ENCODE peak calls at places on chromosomes 16 and 17, in eight cellular contexts. G, D, B, J, S, A, R and I are unnamed samples.

GRCh38 chr17:72456026-72456569 is 335.3 kb downstream of the SOX9 start:
- DNase-seq in G (no peak), D (no peak), B (no peak), J (no peak), S (no peak), A (no peak), R (peak), I (no peak)

GRCh38 chr16:86449377-86450095 is 60.8 kb upstream of the FOXF1 start:
- DNase-seq in G (no peak), D (no peak), B (no peak), J (no peak), S (no peak), A (no peak), R (no peak), I (no peak)

GRCh38 chr16:85484337-85485295 is 128.5 kb upstream of the GSE1 start:
- DNase-seq in G (no peak), D (no peak), B (no peak), J (no peak), S (no peak), A (no peak), R (no peak), I (no peak)

GRCh38 chr17:41627316-41628072 is 3.1 kb upstream of the KRT17 start:
- DNase-seq in G (no peak), D (no peak), B (peak), J (no peak), S (no peak), A (no peak), R (no peak), I (no peak)

GRCh38 chr16:51937771-51938170 is 609.2 kb downstream of the TOX3 start:
- DNase-seq in G (no peak), D (no peak), B (no peak), J (no peak), S (no peak), A (no peak), R (no peak), I (no peak)

GRCh38 chr17:37708616-37709212 is 36.1 kb downstream of the HNF1B start:
- DNase-seq in G (no peak), D (no peak), B (no peak), J (peak), S (no peak), A (no peak), R (no peak), I (no peak)

GRCh38 chr17:78294356-78294755 is 62.9 kb downstream of the TMEM235 start:
- DNase-seq in G (no peak), D (no peak), B (no peak), J (no peak), S (no peak), A (no peak), R (no peak), I (no peak)

GRCh38 chr16:72974142-72974769 is 73.7 kb downstream of the ZFHX3 start:
- DNase-seq in G (no peak), D (no peak), B (no peak), J (no peak), S (no peak), A (no peak), R (no peak), I (no peak)

GRCh38 chr16:89363621-89364393 is 126.6 kb downstream of the ANKRD11 start:
- DNase-seq in G (no peak), D (peak), B (no peak), J (peak), S (no peak), A (no peak), R (peak), I (peak)

GRCh38 chr17:67602974-67603373 is 114.8 kb upstream of the NOL11 start:
- DNase-seq in G (peak), D (peak), B (peak), J (peak), S (no peak), A (no peak), R (peak), I (peak)

GRCh38 chr17:78620099-78620498 is 42.9 kb upstream of the DNAH17 start:
- DNase-seq in G (no peak), D (no peak), B (no peak), J (no peak), S (no peak), A (no peak), R (no peak), I (no peak)

GRCh38 chr17:39668141-39668924 is at the start of gene PNMT:
- DNase-seq in G (peak), D (peak), B (peak), J (peak), S (peak), A (peak), R (peak), I (no peak)

GRCh38 chr16:48182979-48183537 is 27.3 kb upstream of the ABCC12 start:
- DNase-seq in G (no peak), D (no peak), B (no peak), J (no peak), S (no peak), A (no peak), R (no peak), I (no peak)